ENCODE peak calls at places on chromosomes 6 and 20, in six cellular contexts. One of them, this sample, is unnamed.

GRCh38 chr6:96649926-96650325 is 87.0 kb downstream of the FHL5 start:
- DNase-seq in WTC11: no peak
- DNase-seq in endothelial cell of umbilical vein: no peak
- DNase-seq in HepG2: no peak
- DNase-seq in H1: no peak
- DNase-seq in K562: no peak
- DNase-seq in this sample: no peak

GRCh38 chr6:169292340-169293124 is 38.9 kb upstream of the THBS2 start:
- DNase-seq in K562: no peak
- DNase-seq in WTC11: no peak
- DNase-seq in HepG2: peak
- DNase-seq in endothelial cell of umbilical vein: no peak
- DNase-seq in H1: no peak
- DNase-seq in this sample: peak

GRCh38 chr20:61842011-61842410 is 223.7 kb downstream of the TAF4 start:
- DNase-seq in endothelial cell of umbilical vein: no peak
- DNase-seq in WTC11: no peak
- DNase-seq in K562: no peak
- DNase-seq in HepG2: no peak
- DNase-seq in H1: no peak
- DNase-seq in this sample: no peak

GRCh38 chr20:48126227-48126740 is 341.0 kb upstream of the SULF2 start:
- DNase-seq in HepG2: peak
- DNase-seq in WTC11: no peak
- DNase-seq in endothelial cell of umbilical vein: no peak
- DNase-seq in K562: no peak
- DNase-seq in H1: no peak
- DNase-seq in this sample: no peak

GRCh38 chr6:155077784-155078183 is 82.7 kb downstream of the TIAM2 start:
- DNase-seq in K562: no peak
- DNase-seq in WTC11: no peak
- DNase-seq in HepG2: peak
- DNase-seq in endothelial cell of umbilical vein: no peak
- DNase-seq in H1: no peak
- DNase-seq in this sample: no peak

GRCh38 chr6:16064687-16065086 is 64.2 kb upstream of the MYLIP start:
- DNase-seq in HepG2: no peak
- DNase-seq in K562: no peak
- DNase-seq in endothelial cell of umbilical vein: no peak
- DNase-seq in H1: peak
- DNase-seq in WTC11: no peak
- DNase-seq in this sample: no peak

GRCh38 chr6:56843476-56844349 is 111.2 kb upstream of the BEND6 start:
- DNase-seq in WTC11: peak
- DNase-seq in K562: peak
- DNase-seq in H1: peak
- DNase-seq in HepG2: peak
- DNase-seq in endothelial cell of umbilical vein: peak
- DNase-seq in this sample: peak

GRCh38 chr6:118283759-118284158 is 264.3 kb upstream of the PLN start:
- DNase-seq in K562: peak
- DNase-seq in endothelial cell of umbilical vein: peak
- DNase-seq in HepG2: peak
- DNase-seq in WTC11: peak
- DNase-seq in H1: no peak
- DNase-seq in this sample: peak

GRCh38 chr20:5991623-5992441 is 41.4 kb downstream of the MCM8 start:
- DNase-seq in endothelial cell of umbilical vein: peak
- DNase-seq in H1: no peak
- DNase-seq in HepG2: no peak
- DNase-seq in K562: no peak
- DNase-seq in WTC11: no peak
- DNase-seq in this sample: no peak

GRCh38 chr20:22924036-22924737 is 110.9 kb upstream of the SSTR4 start:
- DNase-seq in HepG2: no peak
- DNase-seq in K562: peak
- DNase-seq in endothelial cell of umbilical vein: no peak
- DNase-seq in WTC11: no peak
- DNase-seq in H1: no peak
- DNase-seq in this sample: no peak

GRCh38 chr6:53581161-53581560 is 36.3 kb upstream of the GCLC start:
- DNase-seq in endothelial cell of umbilical vein: no peak
- DNase-seq in HepG2: no peak
- DNase-seq in K562: no peak
- DNase-seq in H1: no peak
- DNase-seq in WTC11: no peak
- DNase-seq in this sample: no peak

GRCh38 chr6:130969807-130970491 is 93.1 kb downstream of the EPB41L2 start:
- DNase-seq in HepG2: peak
- DNase-seq in K562: no peak
- DNase-seq in endothelial cell of umbilical vein: peak
- DNase-seq in WTC11: no peak
- DNase-seq in H1: no peak
- DNase-seq in this sample: peak

GRCh38 chr20:14687317-14687716 is 349.9 kb upstream of the FLRT3 start:
- DNase-seq in H1: no peak
- DNase-seq in WTC11: no peak
- DNase-seq in K562: no peak
- DNase-seq in endothelial cell of umbilical vein: no peak
- DNase-seq in HepG2: no peak
- DNase-seq in this sample: no peak

GRCh38 chr20:14688045-14688444 is 350.6 kb upstream of the FLRT3 start:
- DNase-seq in K562: no peak
- DNase-seq in H1: no peak
- DNase-seq in HepG2: no peak
- DNase-seq in endothelial cell of umbilical vein: no peak
- DNase-seq in WTC11: no peak
- DNase-seq in this sample: no peak

DNA sequence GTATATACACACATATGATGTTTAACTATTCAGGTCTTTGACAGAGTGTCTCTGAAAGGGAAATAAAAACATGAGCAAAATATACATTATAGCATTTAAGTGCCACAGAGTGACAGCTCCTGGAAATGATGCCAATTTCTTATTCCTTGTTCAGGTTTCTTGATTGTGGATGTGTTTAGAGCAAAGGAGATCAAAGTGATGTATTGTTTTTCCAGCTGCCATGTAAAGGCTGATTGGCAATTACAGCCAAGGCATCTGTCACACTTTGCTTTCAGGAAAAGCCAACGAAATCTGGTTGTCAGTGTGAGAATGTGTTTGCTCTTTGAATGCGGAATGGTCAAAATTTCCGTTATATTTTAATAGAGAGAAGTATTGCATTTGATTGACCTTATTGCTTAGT is 347.8 kb upstream of the FLRT3 start:
- DNase-seq in H1: no peak
- DNase-seq in endothelial cell of umbilical vein: no peak
- DNase-seq in WTC11: no peak
- DNase-seq in K562: no peak
- DNase-seq in HepG2: no peak
- DNase-seq in this sample: no peak
- TF ChIP-seq JUN in H1: no peak
- TF ChIP-seq JUN in endothelial cell of umbilical vein: no peak
- TF ChIP-seq JUN in WTC11: no peak
- TF ChIP-seq JUN in K562: no peak
- TF ChIP-seq JUN in HepG2: no peak
- TF ChIP-seq JUN in this sample: no peak

DNA sequence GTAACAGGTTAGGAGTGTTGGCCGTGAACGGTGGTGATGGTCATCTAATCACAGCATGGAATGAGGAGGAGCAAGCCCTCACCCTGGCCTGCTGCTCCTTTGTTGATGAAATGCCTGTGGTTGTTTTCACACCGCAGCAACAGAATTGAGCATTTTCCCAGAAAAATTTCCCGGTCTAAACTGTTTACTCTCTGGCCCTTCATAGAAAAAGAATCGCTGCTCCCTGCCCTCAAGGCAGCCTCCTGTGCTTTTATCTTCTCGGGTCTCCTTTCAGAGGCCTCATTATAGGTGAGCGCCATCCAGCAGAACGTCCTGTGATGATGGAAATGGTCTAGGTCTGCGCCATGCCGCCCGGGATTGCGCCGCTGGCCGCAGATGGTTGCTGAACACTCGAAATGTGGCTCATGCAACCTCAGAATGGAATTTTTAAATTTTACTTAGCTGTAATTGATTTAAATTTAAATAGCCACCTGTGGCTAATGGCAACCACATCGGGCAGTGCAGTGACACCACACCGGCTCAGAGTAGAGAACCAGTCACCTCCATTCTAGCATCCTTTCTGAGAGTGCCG is 30.2 kb downstream of the PHACTR3 start:
- DNase-seq in K562: no peak
- DNase-seq in H1: no peak
- DNase-seq in endothelial cell of umbilical vein: no peak
- DNase-seq in HepG2: no peak
- DNase-seq in WTC11: no peak
- DNase-seq in this sample: no peak
- TF ChIP-seq JUN in K562: no peak
- TF ChIP-seq JUN in H1: no peak
- TF ChIP-seq JUN in endothelial cell of umbilical vein: no peak
- TF ChIP-seq JUN in HepG2: no peak
- TF ChIP-seq JUN in WTC11: no peak
- TF ChIP-seq JUN in this sample: no peak

GRCh38 chr6:17987576-17988421 is at the start of gene KIF13A:
- DNase-seq in endothelial cell of umbilical vein: peak
- DNase-seq in H1: no peak
- DNase-seq in WTC11: peak
- DNase-seq in K562: peak
- DNase-seq in HepG2: peak
- DNase-seq in this sample: peak
- TF ChIP-seq JUN in endothelial cell of umbilical vein: no peak
- TF ChIP-seq JUN in H1: no peak
- TF ChIP-seq JUN in WTC11: no peak
- TF ChIP-seq JUN in K562: no peak
- TF ChIP-seq JUN in HepG2: no peak
- TF ChIP-seq JUN in this sample: no peak

GRCh38 chr6:35725081-35725708 is 11.6 kb upstream of the ARMC12 start:
- DNase-seq in HepG2: no peak
- DNase-seq in K562: no peak
- DNase-seq in WTC11: no peak
- DNase-seq in H1: no peak
- DNase-seq in endothelial cell of umbilical vein: no peak
- DNase-seq in this sample: no peak
- TF ChIP-seq JUN in HepG2: no peak
- TF ChIP-seq JUN in K562: no peak
- TF ChIP-seq JUN in WTC11: no peak
- TF ChIP-seq JUN in H1: no peak
- TF ChIP-seq JUN in endothelial cell of umbilical vein: no peak
- TF ChIP-seq JUN in this sample: no peak

GRCh38 chr6:7809346-7809745 is 83.4 kb downstream of the BMP6 start:
- DNase-seq in HepG2: no peak
- DNase-seq in K562: no peak
- DNase-seq in H1: no peak
- DNase-seq in WTC11: no peak
- DNase-seq in endothelial cell of umbilical vein: no peak
- DNase-seq in this sample: no peak

GRCh38 chr6:7805088-7805756 is 79.3 kb downstream of the BMP6 start:
- DNase-seq in HepG2: no peak
- DNase-seq in endothelial cell of umbilical vein: no peak
- DNase-seq in H1: no peak
- DNase-seq in K562: no peak
- DNase-seq in WTC11: no peak
- DNase-seq in this sample: no peak

GRCh38 chr6:7803219-7803618 is 77.3 kb downstream of the BMP6 start:
- DNase-seq in endothelial cell of umbilical vein: no peak
- DNase-seq in K562: no peak
- DNase-seq in WTC11: no peak
- DNase-seq in HepG2: no peak
- DNase-seq in H1: no peak
- DNase-seq in this sample: no peak

GRCh38 chr6:7811441-7811840 is 85.5 kb downstream of the BMP6 start:
- DNase-seq in H1: no peak
- DNase-seq in WTC11: no peak
- DNase-seq in HepG2: no peak
- DNase-seq in K562: no peak
- DNase-seq in endothelial cell of umbilical vein: no peak
- DNase-seq in this sample: no peak

GRCh38 chr6:7805828-7806227 is 79.9 kb downstream of the BMP6 start:
- DNase-seq in endothelial cell of umbilical vein: peak
- DNase-seq in WTC11: no peak
- DNase-seq in H1: no peak
- DNase-seq in K562: no peak
- DNase-seq in HepG2: no peak
- DNase-seq in this sample: no peak
- TF ChIP-seq JUN in endothelial cell of umbilical vein: no peak
- TF ChIP-seq JUN in WTC11: no peak
- TF ChIP-seq JUN in H1: no peak
- TF ChIP-seq JUN in K562: no peak
- TF ChIP-seq JUN in HepG2: no peak
- TF ChIP-seq JUN in this sample: no peak

This sample was measured in A549.